ENCODE peak calls at places on chromosome 21, in four cellular contexts. T is WTC11, E is K562, Y is SK-N-SH. A is an unnamed sample.
A peak's percentile ranks its signal among the peaks of the same experiment; 100 is the strongest.

GRCh38 chr21:38993561-38993960 is 187.8 kb downstream of the ETS2 start:
- DNase-seq in E (no peak), Y (no peak), T (no peak), A (no peak)

GRCh38 chr21:35984654-35985366 is 75.5 kb downstream of the SETD4 start:
- DNase-seq in T (no peak), Y (no peak), E (no peak), A (no peak)

GRCh38 chr21:20997633-20998455 is at the start of gene NCAM2:
- DNase-seq in E (peak; percentile 72), T (peak; percentile 73), Y (peak; percentile 93), A (no peak)

GRCh38 chr21:33360281-33360680 is 35.5 kb downstream of the IFNAR1 start:
- DNase-seq in Y (no peak), T (no peak), E (no peak), A (no peak)

GRCh38 chr21:33011462-33011861 is 14.3 kb upstream of the OLIG2 start:
- DNase-seq in E (no peak), Y (no peak), T (no peak), A (no peak)

GRCh38 chr21:33968998-33969353 is 53.4 kb upstream of the ATP5PO start:
- DNase-seq in Y (no peak), E (no peak), T (no peak), A (no peak)

GRCh38 chr21:27569831-27570230 is 602.9 kb upstream of the ADAMTS5 start:
- DNase-seq in E (no peak), T (no peak), Y (no peak), A (no peak)

GRCh38 chr21:42112857-42113256 is 41.7 kb downstream of the UMODL1 start:
- DNase-seq in E (no peak), Y (no peak), T (no peak), A (no peak)

GRCh38 chr21:35565204-35565611 is 495.1 kb downstream of the SETD4 start:
- DNase-seq in T (no peak), E (peak; percentile 42), Y (no peak), A (no peak)

GRCh38 chr21:24693779-24694178 is 913.5 kb downstream of the MRPL39 start:
- DNase-seq in Y (no peak), T (no peak), E (no peak), A (no peak)

GRCh38 chr21:42653492-42654061 is at the start of gene PDE9A:
- DNase-seq in T (peak; percentile 65), Y (peak; percentile 90), E (peak; percentile 54), A (no peak)

GRCh38 chr21:38126677-38127271 is 130.0 kb upstream of the KCNJ15 start:
- DNase-seq in E (peak; percentile 82), T (peak; percentile 83), Y (peak; percentile 57), A (no peak)

GRCh38 chr21:24509131-24509530 is 1098.2 kb downstream of the MRPL39 start:
- DNase-seq in E (no peak), Y (no peak), T (no peak), A (no peak)

GRCh38 chr21:34187935-34188334 is 114.6 kb downstream of the MRPS6 start:
- DNase-seq in E (no peak), Y (no peak), T (no peak), A (no peak)

GRCh38 chr21:38850277-38850951 is 44.7 kb downstream of the ETS2 start:
- DNase-seq in Y (no peak), E (peak; percentile 71), T (no peak), A (no peak)

GRCh38 chr21:32382108-32382601 is 10.7 kb downstream of the URB1 start:
- DNase-seq in E (no peak), T (no peak), Y (no peak), A (no peak)

GRCh38 chr21:29433366-29434059 is 134.8 kb downstream of the BACH1 start:
- DNase-seq in E (no peak), Y (no peak), T (no peak), A (no peak)

GRCh38 chr21:17446737-17447136 is 66.1 kb upstream of the CXADR start:
- DNase-seq in T (no peak), E (no peak), Y (no peak), A (no peak)

GRCh38 chr21:32457360-32457840 is 44.9 kb downstream of the EVA1C start:
- DNase-seq in E (peak; percentile 39), Y (peak; percentile 37), T (no peak), A (no peak)

GRCh38 chr21:19031956-19032355 is 628.4 kb upstream of the TMPRSS15 start:
- DNase-seq in E (no peak), T (no peak), Y (no peak), A (no peak)
- TF ChIP-seq USF1 in E (no peak), T (no peak), Y (no peak), A (no peak)

GRCh38 chr21:15682182-15682895 is 47.4 kb upstream of the USP25 start:
- DNase-seq in Y (no peak), E (no peak), T (no peak), A (no peak)
- TF ChIP-seq USF1 in Y (no peak), E (no peak), T (no peak), A (no peak)

GRCh38 chr21:45856940-45857339 is 124.6 kb upstream of the COL6A1 start:
- DNase-seq in Y (no peak), T (no peak), E (no peak), A (no peak)

GRCh38 chr21:45859041-45859761 is 122.4 kb upstream of the COL6A1 start:
- DNase-seq in E (no peak), Y (no peak), T (no peak), A (no peak)

GRCh38 chr21:45857761-45858160 is 123.8 kb upstream of the COL6A1 start:
- DNase-seq in E (no peak), T (no peak), Y (no peak), A (no peak)

GRCh38 chr21:45859762-45860357 is 121.7 kb upstream of the COL6A1 start:
- DNase-seq in Y (no peak), E (no peak), T (no peak), A (no peak)

GRCh38 chr21:45858180-45858579 is 123.4 kb upstream of the COL6A1 start:
- DNase-seq in T (no peak), Y (no peak), E (no peak), A (no peak)
- TF ChIP-seq USF1 in T (no peak), Y (no peak), E (no peak), A (no peak)

DNA sequence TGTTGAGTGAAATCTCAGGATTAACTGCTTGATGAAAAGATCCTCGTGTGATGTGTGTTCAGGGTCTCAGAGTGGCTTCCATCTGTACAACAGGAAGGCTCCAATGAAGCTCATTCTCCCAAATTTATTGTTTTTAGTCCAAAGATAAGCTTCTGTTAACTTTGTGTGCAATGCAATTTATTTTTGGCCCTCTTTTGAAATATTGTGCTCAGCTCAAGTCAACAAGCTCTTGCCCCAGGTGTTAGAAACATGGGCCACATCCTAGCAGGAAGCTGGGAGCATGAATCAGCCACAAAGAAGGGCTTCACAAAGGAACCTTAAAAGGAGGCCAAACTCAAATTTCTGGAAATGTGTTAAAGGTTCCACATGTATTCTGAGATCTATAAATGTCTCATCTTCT is 135.7 kb downstream of the PCP4 start:
- DNase-seq in T (no peak), Y (no peak), E (no peak), A (no peak)
- TF ChIP-seq USF1 in T (no peak), Y (no peak), E (no peak), A (no peak)

DNA sequence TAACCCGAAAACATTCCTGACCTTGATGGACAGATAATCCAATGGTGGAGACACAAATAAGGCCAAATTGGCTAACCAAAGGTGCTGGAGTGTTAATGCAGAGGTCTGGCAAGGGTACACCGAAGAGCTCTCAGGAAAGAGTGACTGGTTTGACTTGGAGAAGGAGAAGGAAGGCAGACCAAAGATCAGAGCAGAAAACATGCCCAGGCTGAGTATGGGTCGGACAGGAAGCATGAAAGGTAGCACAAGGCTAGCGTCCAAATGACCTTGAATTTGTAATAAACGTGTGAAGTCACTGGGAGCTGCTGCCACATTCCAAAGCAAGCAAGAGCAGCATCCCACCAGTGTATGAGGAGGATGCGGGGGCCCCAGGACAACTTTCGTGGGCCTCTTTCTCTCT is 45.7 kb downstream of the APP start:
- DNase-seq in E (no peak), Y (no peak), T (no peak), A (no peak)
- TF ChIP-seq USF1 in E (no peak), Y (no peak), T (no peak), A (no peak)

DNA sequence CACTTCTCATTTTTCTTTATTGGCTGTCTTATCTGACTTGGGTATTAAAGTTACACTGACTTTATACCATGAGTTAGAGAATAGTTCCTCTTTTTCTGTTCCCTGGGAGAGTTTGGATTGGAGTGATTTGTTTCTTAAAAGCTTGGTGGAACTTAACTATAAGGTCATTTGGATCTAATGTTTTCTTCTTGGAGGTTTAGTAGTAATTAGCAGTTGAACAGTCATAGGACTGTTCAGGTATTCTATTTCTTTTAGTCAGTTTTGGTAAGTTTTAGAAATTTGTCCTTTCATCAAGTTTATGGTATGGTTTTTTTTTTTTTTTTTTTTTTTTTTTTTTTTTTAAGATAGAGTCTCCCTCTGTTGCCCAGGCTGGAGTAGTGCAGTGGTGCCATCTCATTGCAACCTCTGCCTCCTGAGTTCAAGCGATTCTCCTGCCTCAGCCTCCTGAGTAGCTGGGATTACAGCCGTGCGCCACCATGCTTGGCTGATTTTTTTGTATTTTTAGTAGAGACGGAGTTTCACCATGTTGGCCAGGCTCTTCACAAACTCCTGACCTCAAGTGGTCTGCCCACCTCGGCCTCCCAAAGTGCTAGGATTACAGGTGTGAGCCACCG is 6.3 kb downstream of the TTC3 start:
- DNase-seq in Y (no peak), T (no peak), E (no peak), A (no peak)
- TF ChIP-seq USF1 in Y (no peak), T (no peak), E (no peak), A (no peak)